ENCODE peak calls at places on chromosome 6, in eight cellular contexts. Y is transverse colon, A is IMR-90, C is uterus, K is H1, T is GM12891, X is tibial nerve, R is breast epithelium. I is an unnamed sample.

GRCh38 chr6:13709698-13710551 is 1.7 kb downstream of the RANBP9 start:
- DNase-seq in Y (no peak), A (peak), C (no peak), K (no peak), T (no peak), X (no peak), R (no peak), I (no peak)

GRCh38 chr6:23174781-23175361 is 605.5 kb downstream of the HDGFL1 start:
- DNase-seq in Y (no peak), A (peak), C (no peak), K (no peak), T (no peak), X (no peak), R (no peak), I (no peak)

GRCh38 chr6:15431762-15432495 is 186.1 kb downstream of the JARID2 start:
- DNase-seq in Y (no peak), A (peak), C (no peak), K (no peak), T (no peak), X (no peak), R (no peak), I (no peak)

GRCh38 chr6:72939029-72939428 is 286.3 kb downstream of the KHDC1L start:
- DNase-seq in Y (no peak), A (no peak), C (no peak), K (no peak), T (no peak), X (no peak), R (no peak), I (no peak)

GRCh38 chr6:95318137-95318536 is 259.2 kb upstream of the MANEA start:
- DNase-seq in Y (no peak), A (no peak), C (no peak), K (no peak), T (no peak), X (no peak), R (no peak), I (no peak)

GRCh38 chr6:36954262-36954931 is at the start of gene PI16:
- DNase-seq in Y (no peak), A (no peak), C (no peak), K (no peak), T (no peak), X (no peak), R (no peak), I (peak)

GRCh38 chr6:169689247-169689646 is 12.6 kb downstream of the WDR27 start:
- DNase-seq in Y (no peak), A (peak), C (no peak), K (no peak), T (no peak), X (no peak), R (no peak), I (no peak)

GRCh38 chr6:7295916-7296315 is 17.1 kb downstream of the SSR1 start:
- DNase-seq in Y (no peak), A (no peak), C (no peak), K (no peak), T (no peak), X (no peak), R (no peak), I (no peak)

GRCh38 chr6:168376120-168376519 is 56.5 kb upstream of the DACT2 start:
- DNase-seq in Y (no peak), A (no peak), C (no peak), K (no peak), T (no peak), X (no peak), R (no peak), I (no peak)

GRCh38 chr6:145498425-145498824 is 236.9 kb downstream of the EPM2A start:
- DNase-seq in Y (no peak), A (no peak), C (no peak), K (no peak), T (no peak), X (no peak), R (no peak), I (no peak)

GRCh38 chr6:114194362-114195343 is 148.2 kb downstream of the HS3ST5 start:
- DNase-seq in Y (no peak), A (peak), C (no peak), K (no peak), T (no peak), X (no peak), R (no peak), I (no peak)

GRCh38 chr6:11298651-11299420 is 66.4 kb upstream of the NEDD9 start:
- DNase-seq in Y (no peak), A (no peak), C (no peak), K (no peak), T (no peak), X (no peak), R (no peak), I (no peak)

GRCh38 chr6:139337830-139338229 is 36.6 kb downstream of the CITED2 start:
- DNase-seq in Y (no peak), A (no peak), C (no peak), K (no peak), T (no peak), X (peak), R (peak), I (peak)

GRCh38 chr6:150169609-150170008 is 26.8 kb downstream of the PPP1R14C start:
- DNase-seq in Y (no peak), A (peak), C (no peak), K (no peak), T (no peak), X (no peak), R (no peak), I (no peak)

GRCh38 chr6:125781307-125781868 is 9.4 kb upstream of the NCOA7 start:
- DNase-seq in Y (peak), A (peak), C (no peak), K (no peak), T (no peak), X (no peak), R (no peak), I (no peak)

GRCh38 chr6:48626421-48626820 is 515.4 kb upstream of the PTCHD4 start:
- DNase-seq in Y (no peak), A (no peak), C (no peak), K (no peak), T (no peak), X (no peak), R (no peak), I (no peak)

GRCh38 chr6:6815732-6816131 is 227.2 kb downstream of the LY86 start:
- DNase-seq in Y (no peak), A (no peak), C (no peak), K (no peak), T (no peak), X (no peak), R (no peak), I (no peak)

GRCh38 chr6:90005048-90005827 is 111.0 kb downstream of the GJA10 start:
- DNase-seq in Y (peak), A (no peak), C (no peak), K (no peak), T (no peak), X (peak), R (no peak), I (no peak)

GRCh38 chr6:22926613-22927348 is 357.4 kb downstream of the HDGFL1 start:
- DNase-seq in Y (no peak), A (no peak), C (no peak), K (no peak), T (no peak), X (no peak), R (no peak), I (no peak)

GRCh38 chr6:4979426-4979825 is 24.4 kb downstream of the RPP40 start:
- DNase-seq in Y (no peak), A (no peak), C (no peak), K (no peak), T (no peak), X (no peak), R (no peak), I (no peak)

GRCh38 chr6:170259301-170259700 is 31.6 kb downstream of the DLL1 start:
- DNase-seq in Y (no peak), A (no peak), C (no peak), K (no peak), T (no peak), X (no peak), R (no peak), I (no peak)

GRCh38 chr6:136592930-136593673 is 42.9 kb upstream of the MAP7 start:
- DNase-seq in Y (no peak), A (peak), C (no peak), K (no peak), T (no peak), X (no peak), R (no peak), I (no peak)

GRCh38 chr6:13367396-13367795 is 39.1 kb upstream of the TBC1D7 start:
- DNase-seq in Y (no peak), A (no peak), C (no peak), K (no peak), T (no peak), X (no peak), R (no peak), I (no peak)

GRCh38 chr6:131914234-131914633 is 36.9 kb downstream of the CCN2 start:
- DNase-seq in Y (no peak), A (peak), C (no peak), K (no peak), T (no peak), X (no peak), R (no peak), I (no peak)

GRCh38 chr6:39819226-39819625 is 27.1 kb downstream of the DAAM2 start:
- DNase-seq in Y (no peak), A (peak), C (no peak), K (no peak), T (no peak), X (no peak), R (no peak), I (no peak)

GRCh38 chr6:42140051-42140450 is 2.4 kb downstream of the C6orf132 start:
- DNase-seq in Y (peak), A (no peak), C (no peak), K (no peak), T (no peak), X (no peak), R (no peak), I (peak)
- TF ChIP-seq POLR2A in Y (peak), A (no peak), C (no peak), K (no peak), T (no peak), X (no peak), R (no peak), I (no peak)

DNA sequence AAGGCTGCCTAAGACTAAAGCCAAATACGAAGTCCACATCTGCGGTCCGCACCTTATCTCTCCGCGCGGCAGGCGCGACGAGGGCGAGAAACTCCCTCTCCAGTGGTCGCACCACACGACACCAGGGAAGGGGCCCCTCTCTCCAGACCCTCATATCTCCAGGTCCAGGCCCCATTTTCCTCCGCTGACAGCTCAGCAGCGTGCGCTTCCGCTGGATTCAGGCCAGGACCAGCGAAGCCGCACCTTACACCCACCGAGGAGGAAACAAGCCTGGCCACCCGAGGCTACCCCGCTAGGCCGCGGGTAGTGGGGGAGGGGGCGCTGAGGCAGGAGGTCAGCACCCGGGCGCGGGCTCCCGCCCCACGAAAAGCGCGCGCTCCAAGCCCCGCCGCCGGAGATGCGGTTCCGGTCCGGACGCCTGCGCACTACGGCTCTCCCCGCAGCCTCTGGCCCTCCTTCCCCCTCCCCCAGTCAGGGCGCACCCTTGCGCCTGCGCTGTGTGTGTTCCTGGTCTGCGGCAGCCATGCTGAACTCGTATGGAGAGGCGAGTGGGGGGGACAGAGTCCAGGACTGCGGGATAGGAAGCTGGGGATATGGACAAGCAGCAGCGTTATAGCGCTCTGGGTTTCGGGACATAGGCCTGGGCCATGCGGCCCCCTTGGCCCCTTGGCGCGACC is at the start of gene BRD2:
- DNase-seq in Y (peak), A (peak), C (peak), K (no peak), T (peak), X (peak), R (peak), I (peak)
- TF ChIP-seq POLR2A in Y (peak), A (peak), C (peak), K (peak), T (peak), X (peak), R (peak), I (peak)

GRCh38 chr6:111606620-111607115 is 990 bp upstream of the TRAF3IP2 start:
- DNase-seq in Y (no peak), A (no peak), C (no peak), K (no peak), T (no peak), X (no peak), R (no peak), I (no peak)

GRCh38 chr6:111603648-111604047 is 2.0 kb downstream of the TRAF3IP2 start:
- DNase-seq in Y (no peak), A (peak), C (no peak), K (no peak), T (no peak), X (no peak), R (no peak), I (no peak)

GRCh38 chr6:111605100-111605748 is 454 bp downstream of the TRAF3IP2 start:
- DNase-seq in Y (peak), A (peak), C (peak), K (peak), T (peak), X (peak), R (peak), I (peak)

GRCh38 chr6:111602481-111603404 is 2.9 kb downstream of the TRAF3IP2 start:
- DNase-seq in Y (peak), A (peak), C (peak), K (no peak), T (no peak), X (no peak), R (no peak), I (no peak)

GRCh38 chr6:111604259-111605099 is 1.2 kb downstream of the TRAF3IP2 start:
- DNase-seq in Y (peak), A (peak), C (peak), K (no peak), T (no peak), X (peak), R (peak), I (peak)
- TF ChIP-seq POLR2A in Y (peak), A (no peak), C (peak), K (no peak), T (no peak), X (no peak), R (no peak), I (peak)

GRCh38 chr6:3938715-3939376 is 89.7 kb downstream of the FAM50B start:
- DNase-seq in Y (no peak), A (no peak), C (no peak), K (no peak), T (no peak), X (no peak), R (no peak), I (no peak)
- TF ChIP-seq POLR2A in Y (no peak), A (no peak), C (no peak), K (peak), T (no peak), X (no peak), R (no peak), I (no peak)

GRCh38 chr6:135497412-135498177 is at the start of gene AHI1:
- DNase-seq in Y (peak), A (peak), C (peak), K (peak), T (peak), X (peak), R (peak), I (peak)
- TF ChIP-seq POLR2A in Y (peak), A (peak), C (peak), K (peak), T (peak), X (peak), R (peak), I (peak)

GRCh38 chr6:32980488-32981038 is 12.2 kb downstream of the BRD2 start:
- DNase-seq in Y (no peak), A (no peak), C (no peak), K (no peak), T (no peak), X (no peak), R (no peak), I (no peak)

GRCh38 chr6:32982084-32982701 is 13.8 kb downstream of the BRD2 start:
- DNase-seq in Y (no peak), A (no peak), C (no peak), K (no peak), T (no peak), X (no peak), R (no peak), I (no peak)

GRCh38 chr6:32977953-32978324 is 9.5 kb downstream of the BRD2 start:
- DNase-seq in Y (no peak), A (no peak), C (no peak), K (no peak), T (no peak), X (no peak), R (no peak), I (no peak)

GRCh38 chr6:32977272-32977952 is 9.0 kb downstream of the BRD2 start:
- DNase-seq in Y (no peak), A (no peak), C (no peak), K (no peak), T (no peak), X (no peak), R (no peak), I (no peak)

GRCh38 chr6:32979720-32980487 is 11.5 kb downstream of the BRD2 start:
- DNase-seq in Y (no peak), A (no peak), C (no peak), K (no peak), T (no peak), X (no peak), R (no peak), I (no peak)
- TF ChIP-seq POLR2A in Y (no peak), A (no peak), C (no peak), K (peak), T (peak), X (no peak), R (no peak), I (no peak)

DNA sequence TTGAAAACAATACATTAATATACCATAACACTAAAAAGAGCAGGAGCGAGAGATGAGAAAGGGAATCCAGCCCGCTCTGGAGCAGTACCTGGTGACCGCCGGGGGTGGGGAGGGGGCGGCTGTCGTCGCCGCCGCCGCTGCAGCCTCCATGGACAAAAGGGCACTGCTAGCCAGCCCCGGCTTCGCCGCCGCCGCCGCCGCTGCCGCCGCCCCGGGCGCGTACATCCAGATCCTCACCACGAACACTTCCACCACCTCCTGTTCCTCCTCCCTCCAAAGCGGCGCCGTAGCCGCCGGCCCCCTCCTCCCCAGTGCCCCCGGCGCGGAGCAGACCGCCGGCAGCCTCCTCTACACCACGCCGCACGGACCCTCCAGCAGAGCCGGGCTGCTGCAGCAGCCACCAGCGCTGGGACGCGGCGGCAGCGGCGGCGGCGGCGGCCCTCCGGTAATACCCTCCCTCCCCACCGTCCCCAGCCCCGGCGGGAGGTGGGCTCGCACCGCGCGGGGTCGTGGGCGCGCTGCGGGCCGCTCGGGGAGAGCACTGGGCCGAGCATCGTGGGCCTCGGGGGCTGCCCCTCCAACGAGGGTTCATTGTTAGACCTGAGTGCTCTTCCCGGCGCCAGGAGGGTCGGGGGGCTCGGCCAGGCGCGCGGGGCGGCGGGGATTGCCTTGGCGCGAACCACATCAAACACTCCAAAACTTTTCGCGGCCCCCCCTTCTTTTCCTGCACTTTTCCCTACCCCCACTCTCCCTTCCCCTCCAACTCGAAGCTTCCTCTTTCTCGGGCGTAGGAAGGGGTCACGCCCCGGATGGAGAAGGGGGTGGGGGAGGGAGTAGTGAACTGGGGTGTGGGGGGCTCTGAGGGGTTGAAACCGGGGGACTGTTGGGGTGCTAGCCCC is 751 bp downstream of the E2F3 start:
- DNase-seq in Y (peak), A (no peak), C (peak), K (no peak), T (no peak), X (peak), R (no peak), I (peak)
- TF ChIP-seq POLR2A in Y (no peak), A (no peak), C (no peak), K (peak), T (no peak), X (no peak), R (no peak), I (no peak)

GRCh38 chr6:31355540-31355988 is 1.4 kb downstream of the HLA-B start:
- DNase-seq in Y (no peak), A (no peak), C (no peak), K (no peak), T (no peak), X (no peak), R (no peak), I (no peak)

GRCh38 chr6:31354788-31355539 is 2.0 kb downstream of the HLA-B start:
- DNase-seq in Y (no peak), A (no peak), C (no peak), K (no peak), T (no peak), X (no peak), R (no peak), I (no peak)

GRCh38 chr6:31356216-31356945 is 598 bp downstream of the HLA-B start:
- DNase-seq in Y (peak), A (peak), C (peak), K (no peak), T (no peak), X (no peak), R (no peak), I (peak)

GRCh38 chr6:31358302-31358701 is 1.3 kb upstream of the HLA-B start:
- DNase-seq in Y (no peak), A (no peak), C (no peak), K (no peak), T (no peak), X (no peak), R (no peak), I (no peak)

DNA sequence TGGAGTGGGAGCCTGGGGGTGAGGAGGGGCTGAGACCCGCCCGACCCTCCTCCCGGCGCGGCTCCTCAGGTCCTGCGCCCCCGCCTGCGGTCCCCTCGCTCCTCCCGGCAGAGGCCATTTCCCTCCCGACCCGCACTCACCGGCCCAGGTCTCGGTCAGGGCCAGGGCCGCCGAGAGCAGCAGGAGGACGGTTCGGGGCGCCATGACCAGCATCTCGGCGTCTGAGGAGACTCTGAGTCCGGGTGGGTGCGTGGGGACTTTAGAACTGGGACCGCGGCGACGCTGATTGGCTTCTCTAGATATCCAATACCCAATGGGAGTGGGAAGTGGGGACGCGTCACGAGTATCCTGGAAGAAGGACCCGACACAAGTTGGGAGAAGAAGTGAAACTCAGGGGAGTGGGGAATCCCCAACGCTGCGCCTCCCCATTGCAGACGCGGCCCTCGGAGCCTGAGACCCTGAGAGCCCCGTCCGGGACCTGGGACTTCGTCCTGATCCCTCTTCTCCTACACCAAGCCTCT is at the start of gene HLA-B:
- DNase-seq in Y (peak), A (peak), C (peak), K (no peak), T (peak), X (peak), R (peak), I (peak)
- TF ChIP-seq POLR2A in Y (no peak), A (peak), C (peak), K (peak), T (peak), X (no peak), R (peak), I (no peak)

GRCh38 chr6:3363296-3364025 is 93.4 kb downstream of the SLC22A23 start:
- DNase-seq in Y (peak), A (no peak), C (no peak), K (no peak), T (no peak), X (no peak), R (peak), I (no peak)
- TF ChIP-seq POLR2A in Y (peak), A (no peak), C (no peak), K (no peak), T (no peak), X (no peak), R (no peak), I (no peak)

GRCh38 chr6:32853541-32854375 is at the start of the genes PSMB9 and TAP1:
- DNase-seq in Y (peak), A (peak), C (peak), K (peak), T (peak), X (peak), R (peak), I (peak)
- TF ChIP-seq POLR2A in Y (peak), A (peak), C (peak), K (peak), T (peak), X (peak), R (peak), I (peak)

I was measured in adrenal gland.